ENCODE peak calls at places on chromosome 2, in seven cellular contexts. One of them, this sample, is unnamed.

GRCh38 chr2:65204461-65205230 is 23.0 kb upstream of the ACTR2 start:
- DNase-seq in ovary: no peak
- DNase-seq in HT1080: no peak
- DNase-seq in GM19239: no peak
- DNase-seq in endothelial cell of umbilical vein: no peak
- DNase-seq in stomach: peak
- DNase-seq in thoracic aorta: no peak
- DNase-seq in this sample: peak

GRCh38 chr2:146235158-146235557 is 1609.7 kb upstream of the ACVR2A start:
- DNase-seq in GM19239: no peak
- DNase-seq in endothelial cell of umbilical vein: no peak
- DNase-seq in thoracic aorta: no peak
- DNase-seq in ovary: no peak
- DNase-seq in HT1080: no peak
- DNase-seq in stomach: no peak
- DNase-seq in this sample: no peak

GRCh38 chr2:129070663-129071062 is 752.0 kb upstream of the HS6ST1 start:
- DNase-seq in endothelial cell of umbilical vein: no peak
- DNase-seq in stomach: no peak
- DNase-seq in thoracic aorta: no peak
- DNase-seq in HT1080: no peak
- DNase-seq in ovary: no peak
- DNase-seq in GM19239: no peak
- DNase-seq in this sample: no peak

GRCh38 chr2:225041210-225041870 is 928 bp downstream of the DOCK10 start:
- DNase-seq in endothelial cell of umbilical vein: peak
- DNase-seq in GM19239: peak
- DNase-seq in ovary: no peak
- DNase-seq in thoracic aorta: no peak
- DNase-seq in HT1080: peak
- DNase-seq in stomach: peak
- DNase-seq in this sample: peak

GRCh38 chr2:62576276-62576939 is 70.4 kb upstream of the TMEM17 start:
- DNase-seq in stomach: no peak
- DNase-seq in thoracic aorta: no peak
- DNase-seq in GM19239: no peak
- DNase-seq in ovary: no peak
- DNase-seq in endothelial cell of umbilical vein: no peak
- DNase-seq in HT1080: no peak
- DNase-seq in this sample: no peak

GRCh38 chr2:63539416-63540162 is 48.7 kb downstream of the WDPCP start:
- DNase-seq in endothelial cell of umbilical vein: no peak
- DNase-seq in thoracic aorta: no peak
- DNase-seq in HT1080: no peak
- DNase-seq in ovary: no peak
- DNase-seq in GM19239: no peak
- DNase-seq in stomach: no peak
- DNase-seq in this sample: no peak

GRCh38 chr2:240451108-240451611 is 15.7 kb downstream of the GPC1 start:
- DNase-seq in GM19239: no peak
- DNase-seq in thoracic aorta: no peak
- DNase-seq in ovary: peak
- DNase-seq in stomach: no peak
- DNase-seq in endothelial cell of umbilical vein: no peak
- DNase-seq in HT1080: no peak
- DNase-seq in this sample: no peak

GRCh38 chr2:180670302-180671003 is 310.0 kb upstream of the UBE2E3 start:
- DNase-seq in thoracic aorta: no peak
- DNase-seq in ovary: no peak
- DNase-seq in GM19239: no peak
- DNase-seq in endothelial cell of umbilical vein: no peak
- DNase-seq in HT1080: no peak
- DNase-seq in stomach: no peak
- DNase-seq in this sample: no peak

GRCh38 chr2:85852979-85853498 is 35.8 kb downstream of the ST3GAL5 start:
- DNase-seq in GM19239: no peak
- DNase-seq in endothelial cell of umbilical vein: no peak
- DNase-seq in thoracic aorta: no peak
- DNase-seq in HT1080: no peak
- DNase-seq in ovary: no peak
- DNase-seq in stomach: peak
- DNase-seq in this sample: peak

GRCh38 chr2:28950941-28951630 is 30.0 kb upstream of the TOGARAM2 start:
- DNase-seq in ovary: no peak
- DNase-seq in endothelial cell of umbilical vein: no peak
- DNase-seq in thoracic aorta: no peak
- DNase-seq in HT1080: no peak
- DNase-seq in GM19239: no peak
- DNase-seq in stomach: no peak
- DNase-seq in this sample: no peak

GRCh38 chr2:217481577-217481976 is 521.2 kb downstream of the TNS1 start:
- DNase-seq in endothelial cell of umbilical vein: no peak
- DNase-seq in stomach: no peak
- DNase-seq in thoracic aorta: no peak
- DNase-seq in HT1080: no peak
- DNase-seq in ovary: no peak
- DNase-seq in GM19239: no peak
- DNase-seq in this sample: no peak